ENCODE peak calls at places on chromosomes 13 and 19, in eight cellular contexts. One of them, this sample, is unnamed.

GRCh38 chr13:101150998-101151397 is 265.3 kb downstream of the NALCN start:
- DNase-seq in body of pancreas: no peak
- DNase-seq in A549: no peak
- DNase-seq in cardiac muscle cell: peak; percentile 14
- DNase-seq in HCT116: no peak
- DNase-seq in PC-3: no peak
- DNase-seq in hepatocyte: peak; percentile 12
- DNase-seq in heart right ventricle: no peak
- DNase-seq in this sample: no peak

GRCh38 chr19:42335971-42336370 is 10.5 kb downstream of the MEGF8 start:
- DNase-seq in body of pancreas: no peak
- DNase-seq in A549: no peak
- DNase-seq in cardiac muscle cell: no peak
- DNase-seq in HCT116: no peak
- DNase-seq in PC-3: no peak
- DNase-seq in hepatocyte: no peak
- DNase-seq in heart right ventricle: no peak
- DNase-seq in this sample: no peak

GRCh38 chr13:91058066-91058465 is 289.4 kb upstream of the MIR17HG start:
- DNase-seq in body of pancreas: no peak
- DNase-seq in A549: peak; percentile 5
- DNase-seq in cardiac muscle cell: peak; percentile 66
- DNase-seq in HCT116: no peak
- DNase-seq in PC-3: peak; percentile 35
- DNase-seq in hepatocyte: peak; percentile 37
- DNase-seq in heart right ventricle: no peak
- DNase-seq in this sample: no peak

GRCh38 chr13:109844396-109844795 is 58.0 kb upstream of the IRS2 start:
- DNase-seq in body of pancreas: no peak
- DNase-seq in A549: no peak
- DNase-seq in cardiac muscle cell: peak; percentile 8
- DNase-seq in HCT116: no peak
- DNase-seq in PC-3: peak; percentile 74
- DNase-seq in hepatocyte: no peak
- DNase-seq in heart right ventricle: no peak
- DNase-seq in this sample: no peak

GRCh38 chr13:110415669-110416068 is 108.6 kb downstream of the COL4A2 start:
- DNase-seq in body of pancreas: no peak
- DNase-seq in A549: peak; percentile 58
- DNase-seq in cardiac muscle cell: no peak
- DNase-seq in HCT116: peak; percentile 61
- DNase-seq in PC-3: peak; percentile 38
- DNase-seq in hepatocyte: peak; percentile 46
- DNase-seq in heart right ventricle: peak; percentile 34
- DNase-seq in this sample: no peak

GRCh38 chr13:109271061-109271460 is 515.3 kb downstream of the IRS2 start:
- DNase-seq in body of pancreas: no peak
- DNase-seq in A549: no peak
- DNase-seq in cardiac muscle cell: no peak
- DNase-seq in HCT116: no peak
- DNase-seq in PC-3: no peak
- DNase-seq in hepatocyte: no peak
- DNase-seq in heart right ventricle: no peak
- DNase-seq in this sample: no peak

GRCh38 chr19:29672933-29673336 is 7.7 kb downstream of the PLEKHF1 start:
- DNase-seq in body of pancreas: no peak
- DNase-seq in A549: no peak
- DNase-seq in cardiac muscle cell: no peak
- DNase-seq in HCT116: no peak
- DNase-seq in PC-3: no peak
- DNase-seq in hepatocyte: no peak
- DNase-seq in heart right ventricle: no peak
- DNase-seq in this sample: no peak

GRCh38 chr13:111184685-111185401 is 69.7 kb downstream of the ARHGEF7 start:
- DNase-seq in body of pancreas: no peak
- DNase-seq in A549: no peak
- DNase-seq in cardiac muscle cell: no peak
- DNase-seq in HCT116: no peak
- DNase-seq in PC-3: no peak
- DNase-seq in hepatocyte: no peak
- DNase-seq in heart right ventricle: peak; percentile 78
- DNase-seq in this sample: no peak

GRCh38 chr13:91249370-91249769 is 98.1 kb upstream of the MIR17HG start:
- DNase-seq in body of pancreas: no peak
- DNase-seq in A549: no peak
- DNase-seq in cardiac muscle cell: no peak
- DNase-seq in HCT116: no peak
- DNase-seq in PC-3: no peak
- DNase-seq in hepatocyte: no peak
- DNase-seq in heart right ventricle: no peak
- DNase-seq in this sample: no peak

GRCh38 chr19:41225238-41226052 is 6.4 kb downstream of the AXL start:
- DNase-seq in body of pancreas: peak; percentile 26
- DNase-seq in A549: peak; percentile 100
- DNase-seq in cardiac muscle cell: peak; percentile 28
- DNase-seq in HCT116: peak; percentile 97
- DNase-seq in PC-3: peak; percentile 94
- DNase-seq in hepatocyte: peak; percentile 89
- DNase-seq in heart right ventricle: peak; percentile 68
- DNase-seq in this sample: peak; percentile 48

GRCh38 chr19:3111586-3112247 is 17.6 kb downstream of the GNA11 start:
- DNase-seq in body of pancreas: no peak
- DNase-seq in A549: no peak
- DNase-seq in cardiac muscle cell: no peak
- DNase-seq in HCT116: no peak
- DNase-seq in PC-3: no peak
- DNase-seq in hepatocyte: no peak
- DNase-seq in heart right ventricle: no peak
- DNase-seq in this sample: no peak

GRCh38 chr13:98433654-98434053 is 143.3 kb downstream of the STK24 start:
- DNase-seq in body of pancreas: no peak
- DNase-seq in A549: no peak
- DNase-seq in cardiac muscle cell: no peak
- DNase-seq in HCT116: no peak
- DNase-seq in PC-3: no peak
- DNase-seq in hepatocyte: no peak
- DNase-seq in heart right ventricle: no peak
- DNase-seq in this sample: no peak

GRCh38 chr13:99566125-99567083 is 65.1 kb downstream of the TM9SF2 start:
- DNase-seq in body of pancreas: no peak
- DNase-seq in A549: no peak
- DNase-seq in cardiac muscle cell: no peak
- DNase-seq in HCT116: no peak
- DNase-seq in PC-3: no peak
- DNase-seq in hepatocyte: no peak
- DNase-seq in heart right ventricle: no peak
- DNase-seq in this sample: no peak

GRCh38 chr13:99983401-99984133 is 2.0 kb downstream of the ZIC2 start:
- DNase-seq in body of pancreas: no peak
- DNase-seq in A549: no peak
- DNase-seq in cardiac muscle cell: peak; percentile 16
- DNase-seq in HCT116: no peak
- DNase-seq in PC-3: no peak
- DNase-seq in hepatocyte: peak; percentile 11
- DNase-seq in heart right ventricle: no peak
- DNase-seq in this sample: no peak

GRCh38 chr19:15331419-15332310 is 674 bp downstream of the BRD4 start:
- DNase-seq in body of pancreas: peak; percentile 58
- DNase-seq in A549: peak; percentile 60
- DNase-seq in cardiac muscle cell: peak; percentile 71
- DNase-seq in HCT116: no peak
- DNase-seq in PC-3: peak; percentile 43
- DNase-seq in hepatocyte: peak; percentile 84
- DNase-seq in heart right ventricle: peak; percentile 42
- DNase-seq in this sample: peak; percentile 60

GRCh38 chr19:23904406-23904805 is 10.3 kb upstream of the ZNF726 start:
- DNase-seq in body of pancreas: no peak
- DNase-seq in A549: no peak
- DNase-seq in cardiac muscle cell: no peak
- DNase-seq in HCT116: no peak
- DNase-seq in PC-3: no peak
- DNase-seq in hepatocyte: no peak
- DNase-seq in heart right ventricle: no peak
- DNase-seq in this sample: no peak
- H3K9me3 ChIP-seq in body of pancreas: no peaks in the 10 kb centered on the region
- H3K9me3 ChIP-seq in A549: peaks cover 48% of the 10 kb centered on the region
- H3K9me3 ChIP-seq in cardiac muscle cell: no peaks in the 10 kb centered on the region
- H3K9me3 ChIP-seq in HCT116: peaks cover 31% of the 10 kb centered on the region
- H3K9me3 ChIP-seq in PC-3: peaks cover 14% of the 10 kb centered on the region
- H3K9me3 ChIP-seq in hepatocyte: no peaks in the 10 kb centered on the region
- H3K9me3 ChIP-seq in heart right ventricle: peaks cover 22% of the 10 kb centered on the region
- H3K9me3 ChIP-seq in this sample: peaks cover 29% of the 10 kb centered on the region

GRCh38 chr19:49812997-49813861 is at the start of gene FUZ:
- DNase-seq in body of pancreas: peak; percentile 97
- DNase-seq in A549: peak; percentile 100
- DNase-seq in cardiac muscle cell: peak; percentile 98
- DNase-seq in HCT116: peak; percentile 98
- DNase-seq in PC-3: peak; percentile 97
- DNase-seq in hepatocyte: peak; percentile 97
- DNase-seq in heart right ventricle: peak; percentile 98
- DNase-seq in this sample: peak; percentile 98
- TF ChIP-seq CTCF in body of pancreas: peak; percentile 24
- TF ChIP-seq CTCF in A549: no peak
- TF ChIP-seq CTCF in cardiac muscle cell: peak; percentile 41
- TF ChIP-seq CTCF in HCT116: no peak
- TF ChIP-seq CTCF in PC-3: peak; percentile 15
- TF ChIP-seq CTCF in hepatocyte: peak; percentile 37
- TF ChIP-seq CTCF in heart right ventricle: no peak
- TF ChIP-seq CTCF in this sample: peak; percentile 49

GRCh38 chr19:37012093-37012745 is 66.0 kb upstream of the ZNF420 start:
- DNase-seq in body of pancreas: no peak
- DNase-seq in A549: no peak
- DNase-seq in cardiac muscle cell: no peak
- DNase-seq in HCT116: no peak
- DNase-seq in PC-3: no peak
- DNase-seq in hepatocyte: no peak
- DNase-seq in heart right ventricle: no peak
- DNase-seq in this sample: no peak

GRCh38 chr19:37007587-37008220 is 70.5 kb upstream of the ZNF420 start:
- DNase-seq in body of pancreas: peak; percentile 55
- DNase-seq in A549: peak; percentile 61
- DNase-seq in cardiac muscle cell: no peak
- DNase-seq in HCT116: no peak
- DNase-seq in PC-3: no peak
- DNase-seq in hepatocyte: no peak
- DNase-seq in heart right ventricle: peak; percentile 82
- DNase-seq in this sample: peak; percentile 80

GRCh38 chr19:37014456-37014855 is 63.8 kb upstream of the ZNF420 start:
- DNase-seq in body of pancreas: no peak
- DNase-seq in A549: no peak
- DNase-seq in cardiac muscle cell: no peak
- DNase-seq in HCT116: no peak
- DNase-seq in PC-3: no peak
- DNase-seq in hepatocyte: no peak
- DNase-seq in heart right ventricle: no peak
- DNase-seq in this sample: no peak

DNA sequence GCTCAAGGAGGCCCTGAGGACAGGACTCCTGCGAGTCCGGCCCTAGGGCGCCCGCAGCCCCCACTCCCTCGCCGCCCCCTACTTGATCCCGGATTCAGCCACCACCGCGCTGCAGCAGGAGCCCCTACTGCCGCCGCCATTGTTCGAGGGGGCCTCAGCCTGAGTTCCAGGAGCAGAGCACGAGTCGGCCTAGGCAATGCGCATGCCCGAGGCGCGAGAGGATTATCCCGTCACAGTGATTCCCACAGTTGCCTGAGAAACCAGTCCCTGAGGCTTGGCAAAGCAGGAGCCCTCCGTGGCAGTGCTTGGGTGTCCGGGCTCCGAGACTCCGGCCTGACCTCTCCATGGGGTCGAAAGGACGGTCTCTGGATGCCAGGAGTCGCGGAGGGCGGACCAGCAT is 68.4 kb upstream of the ZNF420 start:
- DNase-seq in body of pancreas: no peak
- DNase-seq in A549: no peak
- DNase-seq in cardiac muscle cell: no peak
- DNase-seq in HCT116: no peak
- DNase-seq in PC-3: no peak
- DNase-seq in hepatocyte: no peak
- DNase-seq in heart right ventricle: no peak
- DNase-seq in this sample: no peak
- H3K9me3 ChIP-seq in body of pancreas: no peaks in the 10 kb centered on the region
- H3K9me3 ChIP-seq in A549: peaks cover 93% of the 10 kb centered on the region
- H3K9me3 ChIP-seq in cardiac muscle cell: no peaks in the 10 kb centered on the region
- H3K9me3 ChIP-seq in HCT116: peaks cover 9% of the 10 kb centered on the region
- H3K9me3 ChIP-seq in PC-3: no peaks in the 10 kb centered on the region
- H3K9me3 ChIP-seq in hepatocyte: no peaks in the 10 kb centered on the region
- H3K9me3 ChIP-seq in heart right ventricle: peaks cover 48% of the 10 kb centered on the region
- H3K9me3 ChIP-seq in this sample: peaks cover 62% of the 10 kb centered on the region

GRCh38 chr13:106472621-106473020 is 62.8 kb downstream of the EFNB2 start:
- DNase-seq in body of pancreas: no peak
- DNase-seq in A549: no peak
- DNase-seq in cardiac muscle cell: no peak
- DNase-seq in HCT116: no peak
- DNase-seq in PC-3: no peak
- DNase-seq in hepatocyte: no peak
- DNase-seq in heart right ventricle: no peak
- DNase-seq in this sample: no peak

GRCh38 chr13:106473174-106473573 is 62.3 kb downstream of the EFNB2 start:
- DNase-seq in body of pancreas: no peak
- DNase-seq in A549: no peak
- DNase-seq in cardiac muscle cell: no peak
- DNase-seq in HCT116: no peak
- DNase-seq in PC-3: no peak
- DNase-seq in hepatocyte: no peak
- DNase-seq in heart right ventricle: peak; percentile 51
- DNase-seq in this sample: peak; percentile 48

GRCh38 chr13:106468948-106469590 is 66.4 kb downstream of the EFNB2 start:
- DNase-seq in body of pancreas: no peak
- DNase-seq in A549: no peak
- DNase-seq in cardiac muscle cell: peak; percentile 31
- DNase-seq in HCT116: no peak
- DNase-seq in PC-3: no peak
- DNase-seq in hepatocyte: no peak
- DNase-seq in heart right ventricle: no peak
- DNase-seq in this sample: no peak

GRCh38 chr13:106474906-106475305 is 60.6 kb downstream of the EFNB2 start:
- DNase-seq in body of pancreas: no peak
- DNase-seq in A549: no peak
- DNase-seq in cardiac muscle cell: peak; percentile 34
- DNase-seq in HCT116: no peak
- DNase-seq in PC-3: no peak
- DNase-seq in hepatocyte: peak; percentile 32
- DNase-seq in heart right ventricle: no peak
- DNase-seq in this sample: no peak

DNA sequence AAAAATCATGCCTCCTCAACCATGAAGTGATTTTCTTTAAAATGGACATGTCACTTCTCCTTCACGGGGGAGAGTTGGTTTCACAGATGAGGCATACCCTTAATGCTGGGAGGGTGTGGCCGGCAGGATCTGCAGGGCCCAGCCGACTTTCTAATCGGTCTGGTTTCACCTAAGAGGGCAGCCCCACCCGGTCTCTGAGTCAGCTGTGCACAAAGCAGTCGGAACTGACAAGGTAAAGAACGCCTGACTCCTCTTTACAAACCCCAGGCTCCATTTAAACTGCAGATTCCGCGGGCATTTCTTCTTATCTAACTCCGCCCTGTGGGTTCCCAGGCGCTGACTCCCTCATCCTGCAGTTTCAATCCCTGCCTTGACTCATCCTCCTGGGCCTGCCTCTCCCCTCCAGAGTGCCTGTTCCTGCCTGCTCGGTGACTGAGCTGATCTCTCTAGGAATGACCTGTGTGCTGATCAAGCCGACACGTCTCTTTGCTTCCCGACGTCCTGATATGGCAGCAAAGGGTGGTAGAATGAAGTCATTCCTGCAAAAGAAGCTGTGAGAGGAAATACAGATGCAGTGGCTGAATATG is 63.4 kb downstream of the EFNB2 start:
- DNase-seq in body of pancreas: no peak
- DNase-seq in A549: peak; percentile 59
- DNase-seq in cardiac muscle cell: peak; percentile 89
- DNase-seq in HCT116: peak; percentile 95
- DNase-seq in PC-3: peak; percentile 92
- DNase-seq in hepatocyte: peak; percentile 94
- DNase-seq in heart right ventricle: peak; percentile 57
- DNase-seq in this sample: no peak
- TF ChIP-seq CTCF in body of pancreas: no peak
- TF ChIP-seq CTCF in A549: no peak
- TF ChIP-seq CTCF in cardiac muscle cell: no peak
- TF ChIP-seq CTCF in HCT116: no peak
- TF ChIP-seq CTCF in PC-3: no peak
- TF ChIP-seq CTCF in hepatocyte: no peak
- TF ChIP-seq CTCF in heart right ventricle: no peak
- TF ChIP-seq CTCF in this sample: no peak

This sample was measured in left ventricle myocardium inferior.